ENCODE peak calls at places on chromosomes 6 and 20, in eight cellular contexts. Y is AG09309, S is left ventricle myocardium inferior, Z is A549, O is cardiac muscle cell, I is Panc1, G is PC-9, V is HCT116. N is an unnamed sample.

GRCh38 chr20:61218886-61219480 is 33.1 kb upstream of the CDH4 start:
- DNase-seq in Y (peak; percentile 42), S (no peak), Z (no peak), O (no peak), I (no peak), G (no peak), V (no peak), N (no peak)

GRCh38 chr6:137264308-137265075 is 45.3 kb upstream of the IFNGR1 start:
- DNase-seq in Y (no peak), S (peak; percentile 37), Z (no peak), O (no peak), I (no peak), G (no peak), V (no peak), N (no peak)

GRCh38 chr6:98657764-98658163 is 176.6 kb upstream of the POU3F2 start:
- DNase-seq in Y (no peak), S (no peak), Z (peak; percentile 14), O (peak; percentile 92), I (no peak), G (no peak), V (no peak), N (peak; percentile 15)

GRCh38 chr20:34952676-34953075 is 2.9 kb downstream of the GSS start:
- DNase-seq in Y (no peak), S (no peak), Z (no peak), O (no peak), I (no peak), G (no peak), V (no peak), N (no peak)

GRCh38 chr6:142030115-142030619 is 102.6 kb upstream of the GJE1 start:
- DNase-seq in Y (no peak), S (no peak), Z (no peak), O (no peak), I (no peak), G (no peak), V (no peak), N (no peak)

GRCh38 chr20:63955281-63955845 is 853 bp downstream of the UCKL1 start:
- DNase-seq in Y (no peak), S (peak; percentile 53), Z (peak; percentile 36), O (peak; percentile 52), I (no peak), G (peak; percentile 45), V (no peak), N (no peak)

GRCh38 chr6:65064844-65065243 is 642.2 kb downstream of the EYS start:
- DNase-seq in Y (no peak), S (no peak), Z (no peak), O (no peak), I (no peak), G (no peak), V (no peak), N (no peak)

GRCh38 chr6:28225056-28225834 is at the start of gene ZSCAN9:
- DNase-seq in Y (peak; percentile 33), S (peak; percentile 83), Z (peak; percentile 90), O (peak; percentile 92), I (no peak), G (peak; percentile 86), V (peak; percentile 87), N (peak; percentile 83)

GRCh38 chr6:113149511-113149910 is 707.6 kb upstream of the MARCKS start:
- DNase-seq in Y (peak; percentile 82), S (no peak), Z (no peak), O (no peak), I (no peak), G (no peak), V (no peak), N (no peak)

GRCh38 chr20:57033994-57034393 is 232.4 kb downstream of the BMP7 start:
- DNase-seq in Y (no peak), S (no peak), Z (no peak), O (no peak), I (no peak), G (no peak), V (no peak), N (no peak)

GRCh38 chr20:46698788-46699187 is 9.5 kb upstream of the TP53RK start:
- DNase-seq in Y (no peak), S (no peak), Z (no peak), O (no peak), I (no peak), G (peak; percentile 26), V (no peak), N (no peak)

GRCh38 chr6:148822819-148823218 is 76.0 kb downstream of the UST start:
- DNase-seq in Y (no peak), S (no peak), Z (no peak), O (no peak), I (no peak), G (no peak), V (no peak), N (no peak)

GRCh38 chr6:112252571-112253504 is 1.5 kb downstream of the LAMA4 start:
- DNase-seq in Y (no peak), S (no peak), Z (no peak), O (no peak), I (no peak), G (peak; percentile 65), V (no peak), N (no peak)

GRCh38 chr6:14276667-14277404 is 159.3 kb downstream of the CD83 start:
- DNase-seq in Y (no peak), S (no peak), Z (no peak), O (no peak), I (no peak), G (no peak), V (no peak), N (no peak)

GRCh38 chr6:160667854-160668481 is 3.9 kb upstream of the LPA start:
- DNase-seq in Y (no peak), S (no peak), Z (peak; percentile 53), O (peak; percentile 2), I (peak; percentile 25), G (no peak), V (peak; percentile 35), N (peak; percentile 65)

GRCh38 chr6:46953921-46954320 is 32.2 kb upstream of the ADGRF5 start:
- DNase-seq in Y (no peak), S (no peak), Z (no peak), O (no peak), I (no peak), G (no peak), V (no peak), N (no peak)
- H3K4me3 ChIP-seq in Y (no peak overlapping the region), S (peak overlapping the region; percentile 53), Z (no peak overlapping the region), O (no peak overlapping the region), I (no peak overlapping the region), G (no peak overlapping the region), V (no peak overlapping the region), N (no peak overlapping the region)

GRCh38 chr6:38722037-38722436 is 6.9 kb downstream of the DNAH8 start:
- DNase-seq in Y (no peak), S (no peak), Z (no peak), O (no peak), I (no peak), G (no peak), V (no peak), N (no peak)

GRCh38 chr6:38719358-38719757 is 4.2 kb downstream of the DNAH8 start:
- DNase-seq in Y (no peak), S (no peak), Z (no peak), O (no peak), I (no peak), G (no peak), V (no peak), N (no peak)

GRCh38 chr6:38722727-38723334 is 7.7 kb downstream of the DNAH8 start:
- DNase-seq in Y (no peak), S (no peak), Z (no peak), O (no peak), I (no peak), G (no peak), V (no peak), N (no peak)

GRCh38 chr6:38716825-38717224 is 1.7 kb downstream of the DNAH8 start:
- DNase-seq in Y (no peak), S (no peak), Z (no peak), O (no peak), I (no peak), G (no peak), V (no peak), N (no peak)

GRCh38 chr6:38720295-38720694 is 5.2 kb downstream of the DNAH8 start:
- DNase-seq in Y (no peak), S (no peak), Z (peak; percentile 10), O (no peak), I (no peak), G (no peak), V (peak; percentile 12), N (no peak)
- TF ChIP-seq CTCF in Y (peak; percentile 13), S (no peak), Z (no peak), O (peak; percentile 21), I (peak; percentile 45), G (peak; percentile 48), V (peak; percentile 26), N (peak; percentile 31)

GRCh38 chr6:109449789-109450673 is 5.5 kb downstream of the MICAL1 start:
- DNase-seq in Y (no peak), S (no peak), Z (no peak), O (no peak), I (no peak), G (no peak), V (no peak), N (no peak)
- H3K4me3 ChIP-seq in Y (no peak overlapping the region), S (no peak overlapping the region), Z (no peak overlapping the region), O (no peak overlapping the region), I (no peak overlapping the region), G (no peak overlapping the region), V (no peak overlapping the region), N (no peak overlapping the region)

GRCh38 chr20:48574383-48574782 is 253.4 kb downstream of the PREX1 start:
- DNase-seq in Y (no peak), S (no peak), Z (peak; percentile 68), O (no peak), I (no peak), G (peak; percentile 55), V (peak; percentile 67), N (no peak)

GRCh38 chr20:48582361-48582991 is 245.3 kb downstream of the PREX1 start:
- DNase-seq in Y (no peak), S (no peak), Z (no peak), O (no peak), I (no peak), G (no peak), V (no peak), N (no peak)

GRCh38 chr20:48581167-48581566 is 246.6 kb downstream of the PREX1 start:
- DNase-seq in Y (no peak), S (no peak), Z (no peak), O (no peak), I (no peak), G (no peak), V (no peak), N (no peak)

GRCh38 chr20:48577557-48577956 is 250.2 kb downstream of the PREX1 start:
- DNase-seq in Y (no peak), S (no peak), Z (no peak), O (no peak), I (no peak), G (no peak), V (no peak), N (no peak)

DNA sequence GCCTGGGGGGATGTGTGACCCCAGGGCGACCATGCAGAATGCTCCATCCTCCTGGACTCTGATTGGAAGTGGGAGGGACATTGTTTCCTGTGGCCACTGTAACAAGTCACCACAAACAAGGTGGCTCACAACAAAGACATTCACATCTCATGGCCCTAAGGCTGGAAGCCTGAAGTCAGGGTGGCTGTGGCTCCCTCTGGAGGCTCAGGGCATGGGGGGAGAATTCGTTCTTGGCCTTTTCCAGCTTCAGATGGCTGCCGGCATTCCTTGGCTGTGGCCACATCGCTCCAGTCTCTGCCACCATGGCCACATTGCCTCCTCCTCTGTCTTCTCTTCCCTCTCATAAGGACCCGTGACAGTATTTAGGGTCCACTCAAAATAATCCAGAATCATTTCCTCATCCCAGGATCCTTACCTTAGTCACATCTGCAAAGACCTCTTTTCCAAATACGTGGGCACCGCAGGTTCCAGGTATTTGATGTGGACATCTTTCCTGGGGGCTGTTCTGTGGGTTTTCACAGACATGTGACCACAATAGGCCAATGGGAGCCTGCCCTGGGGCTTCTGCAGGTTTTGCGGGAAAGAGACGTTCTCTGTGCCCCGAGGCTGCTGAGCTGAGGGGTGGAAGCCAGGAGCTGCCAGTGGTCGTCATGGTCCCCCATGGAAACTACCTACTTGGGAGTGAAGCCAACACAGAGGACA is 249.3 kb downstream of the PREX1 start:
- DNase-seq in Y (no peak), S (no peak), Z (peak; percentile 14), O (no peak), I (no peak), G (peak; percentile 52), V (no peak), N (no peak)
- TF ChIP-seq CTCF in Y (no peak), S (no peak), Z (no peak), O (peak; percentile 9), I (no peak), G (peak; percentile 55), V (peak; percentile 24), N (no peak)